ENCODE peak calls at places on chromosomes 3 and 15, in eight cellular contexts. W, K, F, S, Q, O, G and U are unnamed samples.
A peak's percentile ranks its signal among the peaks of the same experiment; 100 is the strongest.

GRCh38 chr3:119628390-119628789 is 30.7 kb downstream of the PLA1A start:
- DNase-seq in F (no peak), S (no peak), G (no peak), O (no peak), W (no peak), Q (no peak), K (no peak), U (no peak)

GRCh38 chr15:69554321-69554961 is 101.8 kb downstream of the RPLP1 start:
- DNase-seq in O (no peak), F (no peak), K (no peak), Q (no peak), G (no peak), S (no peak), W (peak; percentile 80), U (peak; percentile 74)

GRCh38 chr15:25859838-25860645 is 3.1 kb downstream of the ATP10A start:
- DNase-seq in O (no peak), G (no peak), W (peak; percentile 43), Q (no peak), F (no peak), S (no peak), K (no peak), U (no peak)

GRCh38 chr15:63896336-63897115 is 62.8 kb upstream of the HERC1 start:
- DNase-seq in S (peak; percentile 37), F (peak; percentile 81), Q (no peak), W (peak; percentile 69), G (no peak), K (peak; percentile 78), O (peak; percentile 37), U (no peak)

GRCh38 chr3:178043084-178043483 is 493.2 kb upstream of the KCNMB2 start:
- DNase-seq in W (no peak), G (no peak), F (no peak), S (no peak), K (no peak), Q (no peak), O (no peak), U (no peak)

GRCh38 chr15:61063875-61064320 is 165.2 kb downstream of the RORA start:
- DNase-seq in K (no peak), F (no peak), W (peak; percentile 19), S (peak; percentile 63), G (no peak), Q (no peak), O (no peak), U (no peak)

GRCh38 chr15:68278345-68279217 is 1.0 kb downstream of the FEM1B start:
- DNase-seq in O (no peak), W (peak; percentile 48), S (peak; percentile 54), Q (no peak), K (peak; percentile 50), G (no peak), F (peak; percentile 21), U (no peak)

GRCh38 chr3:139948467-139948866 is 13.5 kb downstream of the CLSTN2 start:
- DNase-seq in O (no peak), K (no peak), S (no peak), Q (no peak), F (no peak), G (no peak), W (no peak), U (no peak)

GRCh38 chr3:102129774-102130608 is 280.7 kb downstream of the NFKBIZ start:
- DNase-seq in F (no peak), Q (no peak), G (no peak), W (peak; percentile 42), K (no peak), O (peak; percentile 68), S (peak; percentile 93), U (no peak)

GRCh38 chr15:29090617-29091466 is 178.8 kb downstream of the NSMCE3 start:
- DNase-seq in S (no peak), O (no peak), W (peak; percentile 54), K (peak; percentile 3), F (peak; percentile 78), Q (peak; percentile 63), G (peak; percentile 81), U (no peak)

GRCh38 chr15:91710072-91710471 is 143.4 kb upstream of the SLCO3A1 start:
- DNase-seq in F (no peak), W (no peak), K (no peak), S (peak; percentile 83), O (no peak), Q (no peak), G (no peak), U (no peak)

GRCh38 chr3:189978753-189979152 is 141.9 kb downstream of the P3H2 start:
- DNase-seq in G (no peak), W (peak; percentile 46), K (no peak), Q (no peak), F (no peak), O (no peak), S (no peak), U (no peak)

GRCh38 chr15:51104512-51104911 is 9.8 kb upstream of the TNFAIP8L3 start:
- DNase-seq in Q (no peak), G (no peak), S (no peak), W (no peak), O (no peak), K (no peak), F (no peak), U (no peak)

GRCh38 chr3:20141841-20142240 is 44.2 kb downstream of the SGO1 start:
- DNase-seq in K (no peak), G (peak; percentile 72), W (peak; percentile 82), O (no peak), Q (peak; percentile 90), F (no peak), S (no peak), U (no peak)

GRCh38 chr3:128278761-128279593 is 125.7 kb downstream of the EEFSEC start:
- DNase-seq in S (no peak), O (peak; percentile 80), W (peak; percentile 93), F (peak; percentile 76), Q (peak; percentile 29), K (no peak), G (peak; percentile 54), U (peak; percentile 59)

GRCh38 chr3:175573226-175573625 is 714.1 kb downstream of the NAALADL2 start:
- DNase-seq in K (no peak), W (no peak), G (no peak), Q (no peak), S (no peak), F (no peak), O (peak; percentile 13), U (no peak)

GRCh38 chr3:525415-525814 is 328.9 kb downstream of the CHL1 start:
- DNase-seq in K (no peak), W (no peak), Q (no peak), S (no peak), O (no peak), F (no peak), G (no peak), U (no peak)

GRCh38 chr15:62816342-62817059 is 226.0 kb upstream of the TPM1 start:
- DNase-seq in O (no peak), Q (no peak), F (no peak), K (no peak), S (no peak), G (no peak), W (no peak), U (no peak)

GRCh38 chr3:46383211-46383945 is 12.6 kb downstream of the CCR5 start:
- DNase-seq in W (no peak), Q (no peak), G (no peak), F (no peak), K (no peak), O (no peak), S (no peak), U (no peak)

GRCh38 chr15:31238369-31238768 is 88.3 kb upstream of the KLF13 start:
- DNase-seq in F (no peak), K (no peak), O (no peak), Q (no peak), S (no peak), W (no peak), G (no peak), U (no peak)

GRCh38 chr15:74228723-74229081 is 7.4 kb upstream of the CCDC33 start:
- DNase-seq in O (no peak), G (peak; percentile 72), S (no peak), F (no peak), Q (no peak), K (no peak), W (peak; percentile 35), U (no peak)

GRCh38 chr3:58626841-58627579 is 39.6 kb downstream of the FAM3D start:
- DNase-seq in G (no peak), W (no peak), O (no peak), S (no peak), F (no peak), K (no peak), Q (no peak), U (no peak)